ENCODE peak calls at places on chromosome 11, in seven cellular contexts. U, X, S, V, H, R and M are unnamed samples.

GRCh38 chr11:34636127-34636526 is 15.2 kb downstream of the EHF start:
- DNase-seq in U (no peak), X (no peak), S (no peak), V (no peak), H (no peak), R (no peak), M (no peak)

GRCh38 chr11:126925321-126926093 is 75.1 kb downstream of the KIRREL3 start:
- DNase-seq in U (no peak), X (no peak), S (no peak), V (no peak), H (no peak), R (no peak), M (no peak)

GRCh38 chr11:2508793-2509192 is 64.0 kb downstream of the KCNQ1 start:
- DNase-seq in U (no peak), X (no peak), S (no peak), V (no peak), H (no peak), R (no peak), M (no peak)

GRCh38 chr11:133660202-133660568 is 127.9 kb upstream of the OPCML start:
- DNase-seq in U (no peak), X (no peak), S (no peak), V (no peak), H (no peak), R (no peak), M (no peak)

GRCh38 chr11:111360150-111361043 is 18.7 kb downstream of the POU2AF1 start:
- DNase-seq in U (no peak), X (peak), S (no peak), V (no peak), H (peak), R (no peak), M (no peak)

GRCh38 chr11:20008870-20009644 is 151.2 kb downstream of the DBX1 start:
- DNase-seq in U (no peak), X (no peak), S (no peak), V (no peak), H (no peak), R (no peak), M (no peak)

GRCh38 chr11:34050967-34051348 is 573 bp upstream of the CAPRIN1 start:
- DNase-seq in U (no peak), X (no peak), S (no peak), V (no peak), H (no peak), R (peak), M (peak)

GRCh38 chr11:70542406-70542805 is 144.1 kb downstream of the CTTN start:
- DNase-seq in U (no peak), X (no peak), S (no peak), V (no peak), H (no peak), R (no peak), M (no peak)

GRCh38 chr11:64447717-64448598 is 89.0 kb downstream of the RPS6KA4 start:
- DNase-seq in U (no peak), X (peak), S (peak), V (no peak), H (no peak), R (peak), M (peak)

GRCh38 chr11:112612283-112612849 is 348.9 kb upstream of the NCAM1 start:
- DNase-seq in U (no peak), X (no peak), S (no peak), V (no peak), H (peak), R (peak), M (no peak)

GRCh38 chr11:130550984-130551383 is 102.5 kb downstream of the ADAMTS15 start:
- DNase-seq in U (no peak), X (no peak), S (no peak), V (no peak), H (no peak), R (no peak), M (no peak)

GRCh38 chr11:61118004-61118403 is 15.7 kb downstream of the CD5 start:
- DNase-seq in U (no peak), X (no peak), S (no peak), V (no peak), H (no peak), R (no peak), M (no peak)

GRCh38 chr11:112157274-112157766 is 6.6 kb downstream of the IL18 start:
- DNase-seq in U (peak), X (peak), S (no peak), V (no peak), H (peak), R (peak), M (no peak)

GRCh38 chr11:38460901-38461300 is 1862.9 kb upstream of the RAG2 start:
- DNase-seq in U (no peak), X (peak), S (no peak), V (peak), H (no peak), R (peak), M (peak)

GRCh38 chr11:877565-877964 is 33.0 kb downstream of the CHID1 start:
- DNase-seq in U (no peak), X (no peak), S (no peak), V (no peak), H (no peak), R (no peak), M (no peak)

GRCh38 chr11:117498791-117499190 is 171.1 kb downstream of the CEP164 start:
- DNase-seq in U (no peak), X (no peak), S (no peak), V (no peak), H (no peak), R (no peak), M (no peak)

GRCh38 chr11:22192642-22193347 is at the start of gene ANO5:
- DNase-seq in U (no peak), X (peak), S (peak), V (peak), H (peak), R (peak), M (no peak)

GRCh38 chr11:85810871-85811611 is at the start of gene SYTL2:
- DNase-seq in U (no peak), X (peak), S (peak), V (peak), H (peak), R (peak), M (peak)

GRCh38 chr11:93032580-93032979 is 63.1 kb downstream of the MTNR1B start:
- DNase-seq in U (no peak), X (no peak), S (no peak), V (no peak), H (no peak), R (no peak), M (no peak)

GRCh38 chr11:11987503-11988022 is 20.9 kb downstream of the DKK3 start:
- DNase-seq in U (no peak), X (no peak), S (no peak), V (no peak), H (peak), R (peak), M (no peak)
- TF ChIP-seq CTCF in U (peak), X (no peak), S (peak), V (no peak), H (no peak), R (peak), M (no peak)

GRCh38 chr11:67045314-67045713 is 11.3 kb upstream of the RHOD start:
- DNase-seq in U (peak), X (no peak), S (peak), V (no peak), H (no peak), R (peak), M (no peak)

GRCh38 chr11:67043572-67044329 is 12.9 kb upstream of the RHOD start:
- DNase-seq in U (no peak), X (no peak), S (no peak), V (no peak), H (no peak), R (no peak), M (no peak)

GRCh38 chr11:67048515-67048914 is 8.1 kb upstream of the RHOD start:
- DNase-seq in U (no peak), X (no peak), S (no peak), V (no peak), H (no peak), R (no peak), M (no peak)

GRCh38 chr11:67041602-67042001 is 15.0 kb upstream of the RHOD start:
- DNase-seq in U (no peak), X (no peak), S (no peak), V (no peak), H (no peak), R (no peak), M (no peak)

DNA sequence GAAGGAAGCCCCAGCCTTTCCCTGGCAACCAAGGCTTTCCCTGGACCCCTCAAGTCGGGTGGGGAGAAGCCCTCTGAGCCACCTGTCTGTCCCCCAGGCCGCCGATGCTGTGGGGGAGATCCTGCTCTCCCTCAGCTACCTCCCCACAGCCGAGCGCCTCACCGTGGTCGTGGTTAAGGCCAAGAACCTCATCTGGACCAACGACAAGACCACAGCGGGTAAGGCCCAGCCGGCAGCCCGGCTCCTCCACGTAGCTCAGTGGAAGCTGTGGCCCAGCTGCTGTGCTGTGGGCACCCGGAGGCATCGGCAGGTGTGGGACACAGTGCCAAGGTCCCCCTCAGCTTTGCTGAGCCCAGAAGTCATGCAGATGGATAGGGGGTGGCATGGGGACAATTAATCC is 12.2 kb upstream of the RHOD start:
- DNase-seq in U (no peak), X (no peak), S (no peak), V (no peak), H (no peak), R (no peak), M (no peak)
- TF ChIP-seq CTCF in U (no peak), X (no peak), S (peak), V (no peak), H (no peak), R (no peak), M (no peak)

GRCh38 chr11:9146477-9146876 is 55.1 kb upstream of the SCUBE2 start:
- DNase-seq in U (no peak), X (no peak), S (no peak), V (no peak), H (no peak), R (no peak), M (no peak)
- TF ChIP-seq CTCF in U (no peak), X (no peak), S (no peak), V (no peak), H (no peak), R (no peak), M (no peak)

GRCh38 chr11:11620251-11620965 is 1.4 kb downstream of the GALNT18 start:
- DNase-seq in U (no peak), X (peak), S (peak), V (peak), H (peak), R (no peak), M (no peak)

GRCh38 chr11:11622772-11623531 is 1.1 kb upstream of the GALNT18 start:
- DNase-seq in U (no peak), X (no peak), S (no peak), V (no peak), H (no peak), R (no peak), M (no peak)

GRCh38 chr11:11618973-11619435 is 2.8 kb downstream of the GALNT18 start:
- DNase-seq in U (no peak), X (no peak), S (no peak), V (no peak), H (peak), R (no peak), M (no peak)

GRCh38 chr11:11621881-11622706 is at the start of gene GALNT18:
- DNase-seq in U (peak), X (peak), S (peak), V (peak), H (peak), R (peak), M (peak)

DNA sequence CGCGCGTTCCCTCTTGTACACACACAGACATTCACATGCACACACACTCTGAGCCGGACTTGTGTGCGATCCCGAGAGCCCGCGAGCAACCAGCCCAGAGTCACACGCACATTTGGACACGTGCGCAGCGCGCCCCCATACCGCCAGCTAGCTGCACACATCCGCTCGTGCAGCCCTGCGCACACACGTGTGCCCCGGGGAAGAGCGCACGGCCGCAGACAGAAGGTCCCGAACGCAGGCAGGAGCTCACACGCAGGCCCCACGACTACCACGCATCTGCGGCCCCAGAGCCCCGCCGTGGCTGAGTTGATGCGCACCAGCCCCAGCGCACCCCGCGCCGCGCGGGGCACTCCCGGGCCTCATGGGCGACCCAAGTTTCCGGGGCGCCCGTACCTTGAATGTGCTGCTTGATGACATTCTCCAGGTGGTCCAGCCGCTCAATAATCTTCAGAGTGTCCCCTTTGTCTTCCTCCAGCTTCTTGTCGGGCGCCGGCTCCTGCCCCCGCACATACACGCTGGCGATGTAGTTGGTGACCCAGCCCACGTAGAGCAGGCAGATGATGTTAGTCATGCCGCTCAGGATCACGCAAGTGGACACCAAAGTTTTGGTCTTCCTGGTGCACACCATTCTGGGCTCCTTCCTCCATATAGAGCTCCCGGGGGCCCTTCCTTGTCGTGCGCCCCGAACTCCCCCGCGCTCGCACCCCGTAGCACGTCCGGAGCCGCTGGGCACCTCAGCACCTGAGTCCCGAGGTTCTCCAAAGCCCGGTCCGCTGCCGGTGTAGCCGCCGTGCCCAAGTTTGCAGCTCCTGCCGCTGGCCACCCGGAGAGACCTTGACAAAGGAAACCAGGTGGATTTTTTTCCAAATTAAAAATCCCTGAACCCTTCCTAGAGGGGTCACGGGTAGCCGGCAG is 582 bp downstream of the GALNT18 start:
- DNase-seq in U (no peak), X (peak), S (peak), V (peak), H (peak), R (no peak), M (no peak)
- TF ChIP-seq CTCF in U (no peak), X (no peak), S (no peak), V (no peak), H (no peak), R (no peak), M (no peak)

GRCh38 chr11:120540744-120541143 is 29.2 kb downstream of the GRIK4 start:
- DNase-seq in U (no peak), X (no peak), S (no peak), V (no peak), H (no peak), R (no peak), M (no peak)
- TF ChIP-seq CTCF in U (no peak), X (no peak), S (no peak), V (no peak), H (no peak), R (no peak), M (no peak)

DNA sequence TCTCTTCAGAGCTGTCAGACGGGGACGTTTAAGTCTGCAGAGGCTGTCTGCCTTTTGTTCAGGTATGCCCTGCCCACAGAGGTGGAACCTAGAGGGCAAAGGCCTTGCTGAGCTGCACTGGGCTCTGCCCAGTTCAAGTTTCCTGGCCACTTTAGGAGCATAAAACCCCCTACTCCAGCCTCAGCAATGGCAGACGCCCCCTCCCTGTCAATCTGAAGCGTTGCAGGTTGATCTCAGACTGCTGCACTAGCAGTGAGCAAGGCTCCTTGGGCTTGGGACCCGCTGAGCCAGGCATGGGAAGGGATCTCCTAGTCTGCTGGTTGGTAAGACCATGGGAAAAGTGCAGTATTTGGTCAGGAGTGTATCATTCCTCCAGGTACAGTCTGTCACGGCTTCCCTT is 66.6 kb upstream of the TP53I11 start:
- DNase-seq in U (no peak), X (no peak), S (no peak), V (no peak), H (no peak), R (no peak), M (no peak)
- TF ChIP-seq CTCF in U (no peak), X (no peak), S (no peak), V (no peak), H (no peak), R (peak), M (no peak)

DNA sequence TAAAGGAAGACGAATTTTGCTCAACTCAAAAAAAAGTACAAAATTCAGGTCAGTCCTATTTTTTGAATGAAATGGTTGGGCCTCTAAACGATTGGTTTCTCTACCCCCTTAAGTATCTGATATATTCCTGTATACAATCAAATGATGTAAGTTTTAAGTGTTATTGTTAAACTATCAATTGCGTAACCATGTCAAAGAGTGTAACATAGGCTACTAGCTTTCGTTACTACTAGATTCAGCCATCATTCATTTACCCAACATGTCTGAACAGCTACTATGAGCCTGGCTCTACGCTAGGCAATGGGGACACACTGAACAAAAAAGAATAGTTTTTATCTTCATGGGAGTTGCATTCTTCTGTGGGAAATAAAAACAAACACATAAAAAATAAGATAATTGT is 3.3 kb downstream of the RAB6A start:
- DNase-seq in U (no peak), X (no peak), S (no peak), V (no peak), H (no peak), R (peak), M (no peak)
- TF ChIP-seq CTCF in U (no peak), X (no peak), S (no peak), V (no peak), H (no peak), R (no peak), M (no peak)

GRCh38 chr11:95193541-95193940 is 37.5 kb downstream of the SESN3 start:
- DNase-seq in U (no peak), X (no peak), S (no peak), V (no peak), H (no peak), R (no peak), M (no peak)
- TF ChIP-seq CTCF in U (no peak), X (no peak), S (no peak), V (no peak), H (no peak), R (no peak), M (no peak)